ENCODE peak calls at places on chromosomes 12 and 14, in six cellular contexts. J, I, D, V, S and B are unnamed samples.
A peak's percentile ranks its signal among the peaks of the same experiment; 100 is the strongest.

GRCh38 chr12:111320233-111321050 is 48.5 kb downstream of the PHETA1 start:
- DNase-seq in V (no peak), J (no peak), S (no peak), D (no peak), I (no peak), B (no peak)

GRCh38 chr12:114636723-114637480 is 47.1 kb downstream of the TBX3 start:
- DNase-seq in I (no peak), J (no peak), D (no peak), V (no peak), S (no peak), B (peak; percentile 27)

GRCh38 chr12:91817512-91817911 is 328.1 kb downstream of the BTG1 start:
- DNase-seq in S (no peak), J (peak; percentile 2), I (no peak), D (no peak), V (no peak), B (peak; percentile 50)

GRCh38 chr14:60090864-60091519 is 731 bp upstream of the PCNX4 start:
- DNase-seq in S (peak; percentile 66), D (peak; percentile 26), V (peak; percentile 49), I (peak; percentile 51), J (peak; percentile 57), B (peak; percentile 51)

GRCh38 chr14:52356025-52356424 is 41.9 kb downstream of the PTGER2 start:
- DNase-seq in J (no peak), S (no peak), V (peak; percentile 43), I (no peak), D (no peak), B (peak; percentile 61)

GRCh38 chr14:74575507-74575906 is 36.5 kb downstream of the LTBP2 start:
- DNase-seq in S (no peak), V (no peak), J (no peak), I (no peak), D (no peak), B (no peak)

GRCh38 chr14:94964181-94964580 is 193.1 kb downstream of the DICER1 start:
- DNase-seq in S (no peak), D (no peak), V (no peak), J (no peak), I (no peak), B (no peak)

GRCh38 chr12:81284137-81284536 is 206.3 kb downstream of the ACSS3 start:
- DNase-seq in S (no peak), I (no peak), V (no peak), D (no peak), J (peak; percentile 6), B (peak; percentile 33)

GRCh38 chr14:102810523-102810922 is 33.3 kb downstream of the TRAF3 start:
- DNase-seq in V (no peak), I (no peak), J (no peak), D (no peak), S (no peak), B (no peak)

GRCh38 chr12:92478692-92479091 is 224.1 kb upstream of the PLEKHG7 start:
- DNase-seq in J (no peak), D (no peak), V (no peak), I (no peak), S (no peak), B (no peak)

GRCh38 chr12:68878283-68878682 is 54.7 kb downstream of the CPM start:
- DNase-seq in D (no peak), J (no peak), I (no peak), V (no peak), S (no peak), B (no peak)

DNA sequence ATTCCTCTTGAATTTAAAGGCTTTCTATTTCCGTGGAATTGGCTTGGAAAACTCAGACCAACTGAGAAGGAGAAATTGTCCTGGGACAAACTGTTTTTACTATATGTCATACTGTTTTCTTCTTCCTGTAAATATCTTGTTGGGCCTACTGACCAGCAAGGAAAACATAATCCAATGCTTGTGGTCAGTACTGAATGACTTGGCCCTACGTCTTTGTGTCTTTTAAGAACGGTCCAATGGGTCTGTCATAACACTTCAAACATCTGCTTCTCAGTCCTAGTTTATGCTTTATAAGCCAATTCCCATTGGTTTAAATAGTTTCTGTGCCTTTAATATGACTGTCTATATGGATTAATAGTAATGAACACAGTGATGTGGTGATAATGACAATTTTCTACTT is 248.5 kb upstream of the DDHD1 start:
- DNase-seq in D (no peak), S (no peak), V (peak; percentile 9), J (no peak), I (no peak), B (no peak)
- H3K4me3 ChIP-seq in D (no peak overlapping the region), S (no peak overlapping the region), V (no peak overlapping the region), J (no peak overlapping the region), I (no peak overlapping the region), B (no peak overlapping the region)

GRCh38 chr12:122865268-122866231 is 30.3 kb downstream of the HIP1R start:
- DNase-seq in I (no peak), J (no peak), S (no peak), V (no peak), D (no peak), B (no peak)
- TF ChIP-seq CTCF in I (no peak), J (peak; percentile 59), S (no peak), V (peak; percentile 66), D (no peak), B (peak; percentile 56)

GRCh38 chr12:107845980-107846659 is 71.6 kb downstream of the ASCL4 start:
- DNase-seq in J (no peak), S (no peak), I (no peak), D (no peak), V (no peak), B (peak; percentile 65)
- H3K27me3 ChIP-seq in J (peaks cover 58% of the 10 kb centered on the region), S (peaks cover 4% of the 10 kb centered on the region), I (peaks cover 68% of the 10 kb centered on the region), D (no peaks in the 10 kb centered on the region), V (peaks cover 51% of the 10 kb centered on the region), B (peaks cover 21% of the 10 kb centered on the region)

GRCh38 chr12:113154351-113154973 is 4.9 kb downstream of the CFAP73 start:
- DNase-seq in I (no peak), V (no peak), S (no peak), D (no peak), J (peak; percentile 48), B (peak; percentile 17)

GRCh38 chr12:113151655-113152054 is 2.1 kb downstream of the CFAP73 start:
- DNase-seq in V (no peak), S (no peak), J (no peak), D (no peak), I (no peak), B (no peak)

GRCh38 chr12:113152835-113153814 is 3.6 kb downstream of the CFAP73 start:
- DNase-seq in J (peak; percentile 81), I (peak; percentile 38), S (no peak), D (peak; percentile 55), V (peak; percentile 45), B (peak; percentile 60)

GRCh38 chr12:113155060-113155459 is 5.5 kb downstream of the CFAP73 start:
- DNase-seq in S (no peak), V (no peak), I (no peak), J (no peak), D (no peak), B (no peak)

DNA sequence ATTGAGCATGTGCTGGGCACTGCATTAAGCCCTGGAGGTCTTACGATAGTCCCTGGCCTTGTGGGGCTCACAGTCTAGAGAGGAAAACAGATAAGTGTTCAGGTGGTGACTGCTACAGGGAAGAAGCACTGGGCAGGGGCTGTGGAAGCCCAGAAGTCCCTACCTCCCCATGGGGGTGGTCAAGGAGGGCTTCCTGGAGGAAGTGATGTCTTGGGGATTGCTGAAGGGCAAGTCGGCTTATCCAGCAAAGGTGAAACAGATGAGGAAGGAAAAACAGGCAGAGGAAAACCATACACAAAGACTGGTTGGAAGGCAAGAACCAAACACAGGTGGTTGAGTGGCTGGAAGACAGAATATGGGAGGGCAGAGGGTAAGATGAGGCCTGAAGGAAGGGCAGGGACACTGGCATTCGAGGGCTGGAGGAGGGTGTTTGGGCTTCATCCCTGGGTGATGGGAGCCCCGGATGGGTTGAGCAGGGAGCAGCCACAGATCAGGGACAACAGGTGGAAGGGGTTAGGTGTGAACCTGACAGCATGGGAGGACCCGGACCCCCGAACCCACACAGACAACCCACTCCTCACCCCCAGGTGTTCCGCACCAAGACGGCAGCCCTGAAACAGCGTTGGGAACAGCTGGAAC is 2.8 kb downstream of the CFAP73 start:
- DNase-seq in D (no peak), V (no peak), J (no peak), S (no peak), I (no peak), B (no peak)
- H3K4me3 ChIP-seq in D (peak overlapping the region; percentile 44), V (no peak overlapping the region), J (peak overlapping the region; percentile 61), S (peak overlapping the region; percentile 28), I (no peak overlapping the region), B (no peak overlapping the region)

DNA sequence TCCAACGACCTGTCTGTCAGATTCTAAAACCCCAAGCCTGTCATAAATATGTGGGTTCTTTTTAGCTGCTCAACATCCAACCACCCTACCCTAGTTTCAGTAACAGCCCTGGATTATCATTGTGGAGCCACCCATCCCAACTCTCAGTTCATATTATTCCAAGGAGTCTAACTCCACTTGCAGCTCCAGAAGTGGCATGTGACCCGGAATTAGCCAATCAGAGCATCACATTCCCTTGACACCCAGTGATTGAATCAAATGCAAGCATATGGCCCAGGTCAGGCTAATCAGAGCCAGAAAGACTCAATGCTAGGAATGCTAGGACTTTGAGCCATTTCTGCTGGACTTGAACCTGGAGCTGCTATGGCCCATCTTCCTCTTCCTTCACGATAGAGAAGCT is 17.1 kb upstream of the HSP90B1 start:
- DNase-seq in V (no peak), J (no peak), D (no peak), S (no peak), I (no peak), B (no peak)
- TF ChIP-seq CTCF in V (no peak), J (no peak), D (no peak), S (no peak), I (no peak), B (no peak)

DNA sequence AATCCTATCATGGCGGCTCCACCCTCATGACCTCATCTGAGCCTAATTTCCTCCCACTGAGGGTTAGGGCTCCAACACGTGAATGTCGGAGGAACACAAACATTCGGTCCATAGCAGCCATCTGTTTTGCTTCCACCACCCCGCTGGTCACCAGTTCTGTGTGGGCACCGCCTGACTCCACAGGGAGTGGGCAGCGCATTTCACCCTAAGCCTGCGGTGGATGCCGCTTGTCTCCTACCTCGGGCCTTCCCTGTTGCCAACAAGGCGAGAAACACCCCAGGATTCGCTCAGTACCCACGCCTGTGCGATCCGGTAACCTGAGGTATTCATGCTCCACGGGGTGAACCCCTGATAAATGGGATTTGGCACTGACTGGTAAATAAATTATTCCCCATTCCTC is 95.2 kb upstream of the PPP2R5C start:
- DNase-seq in D (no peak), V (no peak), J (no peak), S (no peak), I (no peak), B (no peak)
- H3K27me3 ChIP-seq in D (no peaks in the 10 kb centered on the region), V (peaks cover 13% of the 10 kb centered on the region), J (no peaks in the 10 kb centered on the region), S (no peaks in the 10 kb centered on the region), I (peaks cover 11% of the 10 kb centered on the region), B (no peaks in the 10 kb centered on the region)

GRCh38 chr12:54370218-54370730 is 6.0 kb upstream of the GPR84 start:
- DNase-seq in V (peak; percentile 57), D (peak; percentile 74), I (peak; percentile 59), S (peak; percentile 80), J (peak; percentile 83), B (peak; percentile 54)
- H3K4me3 ChIP-seq in V (peak overlapping the region; percentile 52), D (peak overlapping the region; percentile 46), I (peak overlapping the region; percentile 42), S (peak overlapping the region; percentile 37), J (peak overlapping the region; percentile 57), B (no peak overlapping the region)

DNA sequence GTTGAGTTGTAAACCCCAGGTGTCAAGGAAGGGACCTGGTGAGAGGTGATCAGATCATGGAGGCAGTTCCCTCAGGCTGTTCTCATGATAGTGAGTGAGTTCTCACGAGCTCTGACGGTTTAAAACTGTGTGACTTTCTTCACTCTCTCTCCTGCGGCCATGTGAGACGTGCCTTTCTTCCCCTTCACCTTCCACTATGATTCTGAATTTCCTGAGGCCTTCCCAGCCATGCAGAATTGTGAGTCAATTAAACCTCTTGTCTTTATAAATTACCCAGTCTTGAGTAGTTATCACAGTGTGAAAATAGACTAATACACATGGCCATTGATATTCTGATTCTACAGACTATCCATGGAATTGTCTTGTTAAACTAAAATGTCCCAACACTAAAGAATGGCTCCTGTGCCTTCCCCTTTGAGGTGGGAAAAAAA is 85.6 kb downstream of the SLC2A13 start:
- DNase-seq in V (no peak), I (no peak), S (no peak), J (no peak), D (no peak), B (no peak)
- TF ChIP-seq CTCF in V (no peak), I (no peak), S (no peak), J (no peak), D (no peak), B (no peak)